ENCODE peak calls at places on chromosome 3, in ten cellular contexts. One of them, this sample, is unnamed.

GRCh38 chr3:104951426-104951825 is 415.3 kb upstream of the ALCAM start:
- DNase-seq in mesothelial cell of epicardium: no peak
- DNase-seq in PC-9: no peak
- DNase-seq in progenitor cell of endocrine pancreas: no peak
- DNase-seq in fibroblast of lung: peak; percentile 19
- DNase-seq in H9: no peak
- DNase-seq in osteocyte: no peak
- DNase-seq in nephron progenitor cell: no peak
- DNase-seq in A549: no peak
- DNase-seq in B cell: no peak
- DNase-seq in this sample: no peak

GRCh38 chr3:117045143-117045542 is 335.6 kb downstream of the TUSC7 start:
- DNase-seq in progenitor cell of endocrine pancreas: no peak
- DNase-seq in H9: peak; percentile 87
- DNase-seq in B cell: no peak
- DNase-seq in osteocyte: no peak
- DNase-seq in A549: peak; percentile 14
- DNase-seq in PC-9: no peak
- DNase-seq in mesothelial cell of epicardium: no peak
- DNase-seq in fibroblast of lung: no peak
- DNase-seq in nephron progenitor cell: peak; percentile 10
- DNase-seq in this sample: no peak

GRCh38 chr3:171811913-171812321 is 1.6 kb upstream of the PLD1 start:
- DNase-seq in progenitor cell of endocrine pancreas: no peak
- DNase-seq in H9: no peak
- DNase-seq in A549: peak; percentile 66
- DNase-seq in fibroblast of lung: peak; percentile 75
- DNase-seq in PC-9: peak; percentile 66
- DNase-seq in mesothelial cell of epicardium: no peak
- DNase-seq in osteocyte: no peak
- DNase-seq in nephron progenitor cell: no peak
- DNase-seq in B cell: no peak
- DNase-seq in this sample: no peak

GRCh38 chr3:133860519-133860918 is 35.2 kb downstream of the RAB6B start:
- DNase-seq in mesothelial cell of epicardium: no peak
- DNase-seq in osteocyte: no peak
- DNase-seq in PC-9: no peak
- DNase-seq in A549: no peak
- DNase-seq in B cell: no peak
- DNase-seq in H9: peak; percentile 46
- DNase-seq in nephron progenitor cell: no peak
- DNase-seq in progenitor cell of endocrine pancreas: no peak
- DNase-seq in fibroblast of lung: no peak
- DNase-seq in this sample: no peak

GRCh38 chr3:181851063-181851462 is 139.3 kb downstream of the SOX2 start:
- DNase-seq in PC-9: peak; percentile 60
- DNase-seq in mesothelial cell of epicardium: no peak
- DNase-seq in progenitor cell of endocrine pancreas: no peak
- DNase-seq in A549: peak; percentile 66
- DNase-seq in H9: no peak
- DNase-seq in osteocyte: no peak
- DNase-seq in nephron progenitor cell: no peak
- DNase-seq in fibroblast of lung: no peak
- DNase-seq in B cell: no peak
- DNase-seq in this sample: no peak

GRCh38 chr3:139538733-139539132 is 809 bp downstream of the RBP1 start:
- DNase-seq in osteocyte: no peak
- DNase-seq in fibroblast of lung: peak; percentile 78
- DNase-seq in nephron progenitor cell: peak; percentile 41
- DNase-seq in A549: no peak
- DNase-seq in H9: peak; percentile 44
- DNase-seq in PC-9: no peak
- DNase-seq in mesothelial cell of epicardium: no peak
- DNase-seq in B cell: no peak
- DNase-seq in progenitor cell of endocrine pancreas: no peak
- DNase-seq in this sample: no peak

GRCh38 chr3:72345980-72346379 is 502.3 kb downstream of the SHQ1 start:
- DNase-seq in nephron progenitor cell: no peak
- DNase-seq in osteocyte: no peak
- DNase-seq in H9: no peak
- DNase-seq in B cell: no peak
- DNase-seq in progenitor cell of endocrine pancreas: no peak
- DNase-seq in A549: no peak
- DNase-seq in fibroblast of lung: no peak
- DNase-seq in mesothelial cell of epicardium: no peak
- DNase-seq in PC-9: no peak
- DNase-seq in this sample: no peak

GRCh38 chr3:16064660-16065414 is 109.6 kb upstream of the GALNT15 start:
- DNase-seq in A549: peak; percentile 51
- DNase-seq in mesothelial cell of epicardium: no peak
- DNase-seq in nephron progenitor cell: no peak
- DNase-seq in fibroblast of lung: peak; percentile 94
- DNase-seq in B cell: no peak
- DNase-seq in progenitor cell of endocrine pancreas: no peak
- DNase-seq in H9: no peak
- DNase-seq in PC-9: no peak
- DNase-seq in osteocyte: no peak
- DNase-seq in this sample: peak; percentile 71

GRCh38 chr3:195185574-195185973 is 85.4 kb downstream of the XXYLT1 start:
- DNase-seq in osteocyte: no peak
- DNase-seq in mesothelial cell of epicardium: no peak
- DNase-seq in nephron progenitor cell: no peak
- DNase-seq in H9: no peak
- DNase-seq in PC-9: peak; percentile 91
- DNase-seq in fibroblast of lung: no peak
- DNase-seq in B cell: no peak
- DNase-seq in progenitor cell of endocrine pancreas: no peak
- DNase-seq in A549: no peak
- DNase-seq in this sample: no peak

GRCh38 chr3:195189821-195190220 is 81.1 kb downstream of the XXYLT1 start:
- DNase-seq in PC-9: no peak
- DNase-seq in H9: no peak
- DNase-seq in mesothelial cell of epicardium: no peak
- DNase-seq in fibroblast of lung: no peak
- DNase-seq in B cell: no peak
- DNase-seq in osteocyte: no peak
- DNase-seq in progenitor cell of endocrine pancreas: no peak
- DNase-seq in A549: no peak
- DNase-seq in nephron progenitor cell: no peak
- DNase-seq in this sample: no peak

GRCh38 chr3:195186041-195186709 is 84.8 kb downstream of the XXYLT1 start:
- DNase-seq in progenitor cell of endocrine pancreas: no peak
- DNase-seq in fibroblast of lung: no peak
- DNase-seq in mesothelial cell of epicardium: no peak
- DNase-seq in B cell: peak; percentile 29
- DNase-seq in H9: no peak
- DNase-seq in osteocyte: no peak
- DNase-seq in A549: no peak
- DNase-seq in nephron progenitor cell: no peak
- DNase-seq in PC-9: no peak
- DNase-seq in this sample: no peak

GRCh38 chr3:195187609-195188529 is 83.1 kb downstream of the XXYLT1 start:
- DNase-seq in A549: peak; percentile 18
- DNase-seq in PC-9: no peak
- DNase-seq in progenitor cell of endocrine pancreas: no peak
- DNase-seq in nephron progenitor cell: no peak
- DNase-seq in mesothelial cell of epicardium: no peak
- DNase-seq in osteocyte: no peak
- DNase-seq in B cell: no peak
- DNase-seq in H9: no peak
- DNase-seq in fibroblast of lung: peak; percentile 54
- DNase-seq in this sample: no peak

DNA sequence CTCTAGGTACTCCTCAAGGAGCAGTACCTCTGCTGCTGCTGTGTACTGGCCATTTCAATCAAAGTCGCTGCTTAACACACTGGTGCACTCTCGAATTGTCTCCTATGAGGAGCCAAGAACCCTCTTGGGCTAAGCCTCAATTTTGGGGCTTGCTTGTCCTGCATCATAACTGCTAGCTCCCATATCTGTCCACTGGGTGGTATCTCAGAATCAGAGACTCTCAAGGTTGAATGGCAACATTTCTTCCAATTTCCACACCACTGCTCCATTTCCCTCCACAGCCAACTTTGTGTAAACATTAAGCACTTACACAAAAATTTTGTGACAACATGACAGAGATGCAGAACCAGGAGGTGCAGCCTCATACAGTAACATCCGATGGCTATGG is 82.4 kb downstream of the XXYLT1 start:
- DNase-seq in PC-9: no peak
- DNase-seq in H9: no peak
- DNase-seq in nephron progenitor cell: no peak
- DNase-seq in A549: no peak
- DNase-seq in progenitor cell of endocrine pancreas: no peak
- DNase-seq in osteocyte: no peak
- DNase-seq in mesothelial cell of epicardium: no peak
- DNase-seq in B cell: no peak
- DNase-seq in fibroblast of lung: peak; percentile 37
- DNase-seq in this sample: no peak
- TF ChIP-seq CTCF in PC-9: no peak
- TF ChIP-seq CTCF in H9: no peak
- TF ChIP-seq CTCF in nephron progenitor cell: no peak
- TF ChIP-seq CTCF in A549: no peak
- TF ChIP-seq CTCF in progenitor cell of endocrine pancreas: no peak
- TF ChIP-seq CTCF in osteocyte: peak; percentile 14
- TF ChIP-seq CTCF in mesothelial cell of epicardium: no peak
- TF ChIP-seq CTCF in B cell: no peak
- TF ChIP-seq CTCF in fibroblast of lung: peak; percentile 33
- TF ChIP-seq CTCF in this sample: no peak

GRCh38 chr3:150840733-150841515 is 64.3 kb downstream of the MINDY4B start:
- DNase-seq in osteocyte: no peak
- DNase-seq in PC-9: no peak
- DNase-seq in nephron progenitor cell: no peak
- DNase-seq in A549: no peak
- DNase-seq in H9: peak; percentile 39
- DNase-seq in fibroblast of lung: no peak
- DNase-seq in mesothelial cell of epicardium: no peak
- DNase-seq in progenitor cell of endocrine pancreas: no peak
- DNase-seq in B cell: no peak
- DNase-seq in this sample: no peak
- TF ChIP-seq CTCF in osteocyte: no peak
- TF ChIP-seq CTCF in PC-9: no peak
- TF ChIP-seq CTCF in nephron progenitor cell: no peak
- TF ChIP-seq CTCF in A549: no peak
- TF ChIP-seq CTCF in H9: peak; percentile 22
- TF ChIP-seq CTCF in fibroblast of lung: no peak
- TF ChIP-seq CTCF in mesothelial cell of epicardium: no peak
- TF ChIP-seq CTCF in progenitor cell of endocrine pancreas: no peak
- TF ChIP-seq CTCF in B cell: no peak
- TF ChIP-seq CTCF in this sample: no peak

GRCh38 chr3:153972862-153973261 is 148.3 kb upstream of the ARHGEF26 start:
- DNase-seq in H9: no peak
- DNase-seq in fibroblast of lung: no peak
- DNase-seq in B cell: no peak
- DNase-seq in A549: no peak
- DNase-seq in PC-9: no peak
- DNase-seq in progenitor cell of endocrine pancreas: no peak
- DNase-seq in osteocyte: no peak
- DNase-seq in nephron progenitor cell: no peak
- DNase-seq in mesothelial cell of epicardium: no peak
- DNase-seq in this sample: no peak

GRCh38 chr3:153970047-153970446 is 151.1 kb upstream of the ARHGEF26 start:
- DNase-seq in PC-9: no peak
- DNase-seq in mesothelial cell of epicardium: no peak
- DNase-seq in fibroblast of lung: no peak
- DNase-seq in nephron progenitor cell: no peak
- DNase-seq in A549: no peak
- DNase-seq in B cell: no peak
- DNase-seq in H9: no peak
- DNase-seq in progenitor cell of endocrine pancreas: no peak
- DNase-seq in osteocyte: no peak
- DNase-seq in this sample: no peak

GRCh38 chr3:153973722-153974121 is 147.5 kb upstream of the ARHGEF26 start:
- DNase-seq in mesothelial cell of epicardium: no peak
- DNase-seq in progenitor cell of endocrine pancreas: no peak
- DNase-seq in osteocyte: no peak
- DNase-seq in B cell: no peak
- DNase-seq in fibroblast of lung: no peak
- DNase-seq in H9: no peak
- DNase-seq in PC-9: no peak
- DNase-seq in nephron progenitor cell: no peak
- DNase-seq in A549: no peak
- DNase-seq in this sample: no peak

GRCh38 chr3:153967260-153967659 is 153.9 kb upstream of the ARHGEF26 start:
- DNase-seq in H9: no peak
- DNase-seq in B cell: no peak
- DNase-seq in PC-9: no peak
- DNase-seq in A549: no peak
- DNase-seq in fibroblast of lung: no peak
- DNase-seq in nephron progenitor cell: no peak
- DNase-seq in osteocyte: no peak
- DNase-seq in mesothelial cell of epicardium: no peak
- DNase-seq in progenitor cell of endocrine pancreas: no peak
- DNase-seq in this sample: no peak

DNA sequence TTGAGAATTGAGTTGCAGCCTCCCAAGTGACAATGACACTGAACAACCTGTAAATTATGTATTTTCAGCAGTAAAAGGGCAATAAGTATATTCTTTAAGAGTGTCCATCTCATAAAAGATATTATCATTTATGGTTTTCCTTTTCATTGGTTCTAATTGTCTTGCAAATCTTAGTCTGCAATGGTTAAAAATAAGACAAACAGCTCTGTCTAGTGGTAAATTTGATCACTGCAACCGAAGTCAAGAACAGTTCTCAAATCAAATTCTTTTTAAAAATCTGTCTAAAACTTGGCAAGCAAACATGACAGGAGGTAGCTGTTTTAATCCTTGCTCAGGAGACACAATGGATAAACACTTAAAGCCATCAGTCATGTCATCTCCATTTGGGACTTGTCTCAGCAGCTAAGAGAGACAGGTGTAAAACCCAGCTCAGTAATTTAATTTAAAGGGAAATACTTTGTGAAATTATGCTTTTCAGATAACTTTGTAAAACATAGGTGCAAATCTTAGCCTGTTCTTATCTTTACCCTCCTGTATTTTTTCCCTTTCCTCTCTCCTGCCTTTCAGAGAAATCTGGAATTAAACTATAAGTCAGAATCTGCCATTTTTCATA is 150.3 kb upstream of the ARHGEF26 start:
- DNase-seq in mesothelial cell of epicardium: no peak
- DNase-seq in A549: peak; percentile 27
- DNase-seq in B cell: no peak
- DNase-seq in nephron progenitor cell: no peak
- DNase-seq in H9: no peak
- DNase-seq in osteocyte: no peak
- DNase-seq in progenitor cell of endocrine pancreas: no peak
- DNase-seq in fibroblast of lung: peak; percentile 64
- DNase-seq in PC-9: no peak
- DNase-seq in this sample: no peak
- TF ChIP-seq CTCF in mesothelial cell of epicardium: peak; percentile 37
- TF ChIP-seq CTCF in A549: peak; percentile 43
- TF ChIP-seq CTCF in B cell: no peak
- TF ChIP-seq CTCF in nephron progenitor cell: peak; percentile 55
- TF ChIP-seq CTCF in H9: peak; percentile 57
- TF ChIP-seq CTCF in osteocyte: peak; percentile 52
- TF ChIP-seq CTCF in progenitor cell of endocrine pancreas: peak; percentile 62
- TF ChIP-seq CTCF in fibroblast of lung: peak; percentile 74
- TF ChIP-seq CTCF in PC-9: peak; percentile 69
- TF ChIP-seq CTCF in this sample: no peak

GRCh38 chr3:52068730-52069129 is 12.4 kb upstream of the DUSP7 start:
- DNase-seq in B cell: no peak
- DNase-seq in A549: no peak
- DNase-seq in fibroblast of lung: no peak
- DNase-seq in osteocyte: no peak
- DNase-seq in H9: no peak
- DNase-seq in nephron progenitor cell: no peak
- DNase-seq in progenitor cell of endocrine pancreas: no peak
- DNase-seq in PC-9: no peak
- DNase-seq in mesothelial cell of epicardium: no peak
- DNase-seq in this sample: no peak

GRCh38 chr3:52065264-52065756 is 8.9 kb upstream of the DUSP7 start:
- DNase-seq in osteocyte: no peak
- DNase-seq in A549: no peak
- DNase-seq in nephron progenitor cell: no peak
- DNase-seq in fibroblast of lung: no peak
- DNase-seq in mesothelial cell of epicardium: no peak
- DNase-seq in PC-9: no peak
- DNase-seq in progenitor cell of endocrine pancreas: no peak
- DNase-seq in B cell: no peak
- DNase-seq in H9: no peak
- DNase-seq in this sample: no peak

GRCh38 chr3:52069135-52069534 is 12.8 kb upstream of the DUSP7 start:
- DNase-seq in progenitor cell of endocrine pancreas: no peak
- DNase-seq in fibroblast of lung: no peak
- DNase-seq in osteocyte: no peak
- DNase-seq in B cell: no peak
- DNase-seq in PC-9: no peak
- DNase-seq in H9: no peak
- DNase-seq in mesothelial cell of epicardium: no peak
- DNase-seq in A549: no peak
- DNase-seq in nephron progenitor cell: no peak
- DNase-seq in this sample: no peak

GRCh38 chr3:52068055-52068704 is 11.8 kb upstream of the DUSP7 start:
- DNase-seq in H9: no peak
- DNase-seq in osteocyte: peak; percentile 88
- DNase-seq in mesothelial cell of epicardium: peak; percentile 61
- DNase-seq in fibroblast of lung: no peak
- DNase-seq in nephron progenitor cell: peak; percentile 71
- DNase-seq in B cell: no peak
- DNase-seq in A549: no peak
- DNase-seq in PC-9: no peak
- DNase-seq in progenitor cell of endocrine pancreas: no peak
- DNase-seq in this sample: no peak

GRCh38 chr3:52067046-52067445 is 10.7 kb upstream of the DUSP7 start:
- DNase-seq in progenitor cell of endocrine pancreas: no peak
- DNase-seq in osteocyte: no peak
- DNase-seq in PC-9: no peak
- DNase-seq in A549: no peak
- DNase-seq in B cell: no peak
- DNase-seq in mesothelial cell of epicardium: no peak
- DNase-seq in fibroblast of lung: no peak
- DNase-seq in H9: no peak
- DNase-seq in nephron progenitor cell: no peak
- DNase-seq in this sample: no peak
- TF ChIP-seq CTCF in progenitor cell of endocrine pancreas: no peak
- TF ChIP-seq CTCF in osteocyte: no peak
- TF ChIP-seq CTCF in PC-9: no peak
- TF ChIP-seq CTCF in A549: no peak
- TF ChIP-seq CTCF in B cell: no peak
- TF ChIP-seq CTCF in mesothelial cell of epicardium: no peak
- TF ChIP-seq CTCF in fibroblast of lung: no peak
- TF ChIP-seq CTCF in H9: no peak
- TF ChIP-seq CTCF in nephron progenitor cell: no peak
- TF ChIP-seq CTCF in this sample: no peak